ENCODE peak calls at places on chromosomes 4 and X, in nine cellular contexts. P is stomach, K is amniotic epithelial cell, B is ureter, U is Panc1, Y is glutamatergic neuron, T is NCI-H187, H is aorta, I is dorsolateral prefrontal cortex. L is an unnamed sample.

GRCh38 chrX:117969337-117969736 is 147.3 kb downstream of the KLHL13 start:
- DNase-seq in H (no peak), K (no peak), I (no peak), B (no peak), P (no peak), Y (no peak), U (no peak), T (no peak), L (no peak)

GRCh38 chr4:8435656-8436121 is 4.8 kb downstream of the ACOX3 start:
- DNase-seq in K (peak), T (no peak), P (peak), U (no peak), I (no peak), H (no peak), Y (no peak), B (no peak), L (no peak)

GRCh38 chr4:87120411-87121162 is 99.8 kb downstream of the KLHL8 start:
- DNase-seq in B (peak), K (peak), H (peak), P (no peak), Y (no peak), U (no peak), I (peak), T (no peak), L (no peak)

GRCh38 chrX:3271485-3272186 is 74.8 kb downstream of the MXRA5 start:
- DNase-seq in H (no peak), I (no peak), B (no peak), Y (no peak), T (no peak), K (peak), P (no peak), U (no peak), L (peak)

GRCh38 chrX:71256051-71256450 is 2.1 kb upstream of the ZMYM3 start:
- DNase-seq in Y (no peak), T (no peak), I (no peak), H (no peak), P (no peak), U (no peak), K (peak), B (no peak), L (no peak)

GRCh38 chrX:48956728-48957414 is 536 bp downstream of the OTUD5 start:
- DNase-seq in H (peak), K (no peak), T (no peak), P (peak), U (no peak), Y (peak), I (peak), B (no peak), L (no peak)

GRCh38 chr4:148225639-148226038 is 216.6 kb downstream of the NR3C2 start:
- DNase-seq in P (no peak), U (no peak), H (no peak), K (peak), Y (no peak), B (no peak), I (no peak), T (no peak), L (no peak)

GRCh38 chr4:3041192-3042142 is 32.9 kb downstream of the HTT-AS start:
- DNase-seq in U (no peak), P (peak), Y (peak), T (peak), K (peak), B (peak), H (peak), I (no peak), L (no peak)

GRCh38 chr4:109801895-109802319 is at the start of gene CFI:
- DNase-seq in U (no peak), H (no peak), P (no peak), K (peak), Y (no peak), T (no peak), B (no peak), I (no peak), L (peak)

GRCh38 chr4:153483432-153484418 is 17.6 kb downstream of the TMEM131L start:
- DNase-seq in U (no peak), K (no peak), H (no peak), I (no peak), B (no peak), Y (no peak), T (no peak), P (no peak), L (no peak)

GRCh38 chr4:4670869-4671268 is 129.0 kb upstream of the STX18 start:
- DNase-seq in P (no peak), I (no peak), T (no peak), Y (no peak), K (no peak), U (no peak), B (no peak), H (no peak), L (no peak)

L was measured in astrocyte of the cerebellum.